ENCODE peak calls at places on chromosomes 13 and 19, in five cellular contexts. Q is NCI-H774, C is ovary, O is AG10803, N is cardiac fibroblast. Y is an unnamed sample.

GRCh38 chr19:18648971-18649310 is 12.1 kb downstream of the KLHL26 start:
- DNase-seq in Q (no peak), C (no peak), O (no peak), N (peak; percentile 22), Y (peak; percentile 43)

GRCh38 chr19:53991224-53992113 is at the start of gene CACNG6:
- DNase-seq in Q (no peak), C (no peak), O (no peak), N (peak; percentile 61), Y (peak; percentile 74)

GRCh38 chr13:112117258-112117954 is 50.5 kb downstream of the SOX1 start:
- DNase-seq in Q (no peak), C (no peak), O (no peak), N (no peak), Y (no peak)

GRCh38 chr19:49064768-49065611 is at the start of gene NTF4:
- DNase-seq in Q (no peak), C (peak; percentile 56), O (no peak), N (peak; percentile 28), Y (peak; percentile 30)

GRCh38 chr13:49635599-49636433 is 7.5 kb downstream of the ARL11 start:
- DNase-seq in Q (no peak), C (peak; percentile 27), O (peak; percentile 52), N (peak; percentile 77), Y (peak; percentile 61)

GRCh38 chr13:91347996-91348905 is 764 bp downstream of the MIR17HG start:
- DNase-seq in Q (no peak), C (peak; percentile 70), O (peak; percentile 58), N (peak; percentile 30), Y (peak; percentile 18)

GRCh38 chr19:54230031-54230430 is 7.2 kb upstream of the LILRB3 start:
- DNase-seq in Q (no peak), C (no peak), O (no peak), N (no peak), Y (no peak)

GRCh38 chr19:16148443-16149045 is 5.1 kb downstream of the HSH2D start:
- DNase-seq in Q (no peak), C (no peak), O (no peak), N (no peak), Y (no peak)

GRCh38 chr19:12202250-12202649 is 39.4 kb downstream of the ZNF136 start:
- DNase-seq in Q (no peak), C (no peak), O (no peak), N (no peak), Y (no peak)

GRCh38 chr13:19680751-19681150 is 47.3 kb downstream of the MPHOSPH8 start:
- DNase-seq in Q (no peak), C (no peak), O (no peak), N (no peak), Y (peak; percentile 29)

GRCh38 chr19:5489511-5489910 is 34.3 kb downstream of the ZNRF4 start:
- DNase-seq in Q (no peak), C (no peak), O (peak; percentile 36), N (no peak), Y (no peak)

GRCh38 chr13:110557082-110557481 is 4.4 kb downstream of the RAB20 start:
- DNase-seq in Q (no peak), C (no peak), O (no peak), N (no peak), Y (no peak)

GRCh38 chr13:110644892-110645521 is 29.7 kb downstream of the NAXD start:
- DNase-seq in Q (no peak), C (peak; percentile 77), O (peak; percentile 74), N (peak; percentile 63), Y (peak; percentile 66)